ENCODE peak calls at places on chromosomes 11 and 22, in seven cellular contexts. One of them, this sample, is unnamed.
A peak's percentile ranks its signal among the peaks of the same experiment; 100 is the strongest.

GRCh38 chr11:15867886-15868285 is 488.5 kb downstream of the SOX6 start:
- DNase-seq in activated CD8-positive, alpha-beta memory T cell treated with anti-CD3 and anti-CD28 coated beads, Interleukin-2, amount 10 ng/mL, durations not matched to agents 7 days and 5 days: no peak
- DNase-seq in stimulated activated CD4-positive, alpha-beta T cell treated with anti-CD3 and anti-CD28 coated beads, Interleukin-4, amount 100 ng/mL, for 24 hours: no peak
- DNase-seq in GM12891: no peak
- DNase-seq in fibroblast of the aortic adventitia: no peak
- DNase-seq in activated T-helper 1 cell treated with anti-CD3 and anti-CD28 coated beads, Interleukin-2, amount 50 U/mL, for 16 hours: no peak
- DNase-seq in myocyte: no peak
- DNase-seq in this sample: no peak

GRCh38 chr11:65225284-65226102 is 36.3 kb upstream of the POLA2 start:
- DNase-seq in activated CD8-positive, alpha-beta memory T cell treated with anti-CD3 and anti-CD28 coated beads, Interleukin-2, amount 10 ng/mL, durations not matched to agents 7 days and 5 days: peak; percentile 72
- DNase-seq in myocyte: peak; percentile 48
- DNase-seq in GM12891: peak; percentile 69
- DNase-seq in activated T-helper 1 cell treated with anti-CD3 and anti-CD28 coated beads, Interleukin-2, amount 50 U/mL, for 16 hours: peak; percentile 22
- DNase-seq in fibroblast of the aortic adventitia: peak; percentile 68
- DNase-seq in stimulated activated CD4-positive, alpha-beta T cell treated with anti-CD3 and anti-CD28 coated beads, Interleukin-4, amount 100 ng/mL, for 24 hours: peak; percentile 68
- DNase-seq in this sample: peak; percentile 92

GRCh38 chr11:44623716-44624491 is 58.4 kb downstream of the CD82 start:
- DNase-seq in stimulated activated CD4-positive, alpha-beta T cell treated with anti-CD3 and anti-CD28 coated beads, Interleukin-4, amount 100 ng/mL, for 24 hours: no peak
- DNase-seq in GM12891: no peak
- DNase-seq in activated CD8-positive, alpha-beta memory T cell treated with anti-CD3 and anti-CD28 coated beads, Interleukin-2, amount 10 ng/mL, durations not matched to agents 7 days and 5 days: no peak
- DNase-seq in myocyte: peak; percentile 96
- DNase-seq in fibroblast of the aortic adventitia: no peak
- DNase-seq in activated T-helper 1 cell treated with anti-CD3 and anti-CD28 coated beads, Interleukin-2, amount 50 U/mL, for 16 hours: no peak
- DNase-seq in this sample: peak; percentile 22

GRCh38 chr11:128297805-128298204 is 289.6 kb downstream of the ETS1 start:
- DNase-seq in myocyte: no peak
- DNase-seq in fibroblast of the aortic adventitia: peak; percentile 14
- DNase-seq in GM12891: no peak
- DNase-seq in activated T-helper 1 cell treated with anti-CD3 and anti-CD28 coated beads, Interleukin-2, amount 50 U/mL, for 16 hours: no peak
- DNase-seq in activated CD8-positive, alpha-beta memory T cell treated with anti-CD3 and anti-CD28 coated beads, Interleukin-2, amount 10 ng/mL, durations not matched to agents 7 days and 5 days: no peak
- DNase-seq in stimulated activated CD4-positive, alpha-beta T cell treated with anti-CD3 and anti-CD28 coated beads, Interleukin-4, amount 100 ng/mL, for 24 hours: no peak
- DNase-seq in this sample: no peak

GRCh38 chr11:11895672-11896071 is 53.9 kb downstream of the USP47 start:
- DNase-seq in fibroblast of the aortic adventitia: peak; percentile 31
- DNase-seq in GM12891: no peak
- DNase-seq in myocyte: no peak
- DNase-seq in activated CD8-positive, alpha-beta memory T cell treated with anti-CD3 and anti-CD28 coated beads, Interleukin-2, amount 10 ng/mL, durations not matched to agents 7 days and 5 days: no peak
- DNase-seq in activated T-helper 1 cell treated with anti-CD3 and anti-CD28 coated beads, Interleukin-2, amount 50 U/mL, for 16 hours: no peak
- DNase-seq in stimulated activated CD4-positive, alpha-beta T cell treated with anti-CD3 and anti-CD28 coated beads, Interleukin-4, amount 100 ng/mL, for 24 hours: no peak
- DNase-seq in this sample: no peak

GRCh38 chr11:7869467-7869866 is 61.6 kb downstream of the OR10A6 start:
- DNase-seq in stimulated activated CD4-positive, alpha-beta T cell treated with anti-CD3 and anti-CD28 coated beads, Interleukin-4, amount 100 ng/mL, for 24 hours: no peak
- DNase-seq in activated CD8-positive, alpha-beta memory T cell treated with anti-CD3 and anti-CD28 coated beads, Interleukin-2, amount 10 ng/mL, durations not matched to agents 7 days and 5 days: no peak
- DNase-seq in activated T-helper 1 cell treated with anti-CD3 and anti-CD28 coated beads, Interleukin-2, amount 50 U/mL, for 16 hours: no peak
- DNase-seq in GM12891: no peak
- DNase-seq in myocyte: peak; percentile 72
- DNase-seq in fibroblast of the aortic adventitia: peak; percentile 54
- DNase-seq in this sample: no peak

GRCh38 chr22:22061085-22062077 is 78.8 kb upstream of the TOP3B start:
- DNase-seq in GM12891: no peak
- DNase-seq in stimulated activated CD4-positive, alpha-beta T cell treated with anti-CD3 and anti-CD28 coated beads, Interleukin-4, amount 100 ng/mL, for 24 hours: no peak
- DNase-seq in myocyte: peak; percentile 41
- DNase-seq in fibroblast of the aortic adventitia: peak; percentile 85
- DNase-seq in activated CD8-positive, alpha-beta memory T cell treated with anti-CD3 and anti-CD28 coated beads, Interleukin-2, amount 10 ng/mL, durations not matched to agents 7 days and 5 days: no peak
- DNase-seq in activated T-helper 1 cell treated with anti-CD3 and anti-CD28 coated beads, Interleukin-2, amount 50 U/mL, for 16 hours: no peak
- DNase-seq in this sample: no peak

GRCh38 chr22:29480512-29481264 is 670 bp downstream of the NEFH start:
- DNase-seq in activated T-helper 1 cell treated with anti-CD3 and anti-CD28 coated beads, Interleukin-2, amount 50 U/mL, for 16 hours: no peak
- DNase-seq in stimulated activated CD4-positive, alpha-beta T cell treated with anti-CD3 and anti-CD28 coated beads, Interleukin-4, amount 100 ng/mL, for 24 hours: peak; percentile 26
- DNase-seq in myocyte: peak; percentile 60
- DNase-seq in GM12891: no peak
- DNase-seq in activated CD8-positive, alpha-beta memory T cell treated with anti-CD3 and anti-CD28 coated beads, Interleukin-2, amount 10 ng/mL, durations not matched to agents 7 days and 5 days: peak; percentile 73
- DNase-seq in fibroblast of the aortic adventitia: peak; percentile 50
- DNase-seq in this sample: peak; percentile 87

GRCh38 chr11:42772886-42773285 is 538.9 kb upstream of the API5 start:
- DNase-seq in activated T-helper 1 cell treated with anti-CD3 and anti-CD28 coated beads, Interleukin-2, amount 50 U/mL, for 16 hours: no peak
- DNase-seq in GM12891: no peak
- DNase-seq in activated CD8-positive, alpha-beta memory T cell treated with anti-CD3 and anti-CD28 coated beads, Interleukin-2, amount 10 ng/mL, durations not matched to agents 7 days and 5 days: no peak
- DNase-seq in fibroblast of the aortic adventitia: no peak
- DNase-seq in stimulated activated CD4-positive, alpha-beta T cell treated with anti-CD3 and anti-CD28 coated beads, Interleukin-4, amount 100 ng/mL, for 24 hours: no peak
- DNase-seq in myocyte: no peak
- DNase-seq in this sample: no peak

GRCh38 chr11:107257660-107258059 is 200.0 kb downstream of the CWF19L2 start:
- DNase-seq in fibroblast of the aortic adventitia: no peak
- DNase-seq in myocyte: no peak
- DNase-seq in GM12891: no peak
- DNase-seq in activated CD8-positive, alpha-beta memory T cell treated with anti-CD3 and anti-CD28 coated beads, Interleukin-2, amount 10 ng/mL, durations not matched to agents 7 days and 5 days: no peak
- DNase-seq in stimulated activated CD4-positive, alpha-beta T cell treated with anti-CD3 and anti-CD28 coated beads, Interleukin-4, amount 100 ng/mL, for 24 hours: no peak
- DNase-seq in activated T-helper 1 cell treated with anti-CD3 and anti-CD28 coated beads, Interleukin-2, amount 50 U/mL, for 16 hours: no peak
- DNase-seq in this sample: no peak

GRCh38 chr22:50694099-50694498 is 21.5 kb downstream of the SHANK3 start:
- DNase-seq in myocyte: no peak
- DNase-seq in activated CD8-positive, alpha-beta memory T cell treated with anti-CD3 and anti-CD28 coated beads, Interleukin-2, amount 10 ng/mL, durations not matched to agents 7 days and 5 days: peak; percentile 65
- DNase-seq in GM12891: no peak
- DNase-seq in fibroblast of the aortic adventitia: peak; percentile 20
- DNase-seq in activated T-helper 1 cell treated with anti-CD3 and anti-CD28 coated beads, Interleukin-2, amount 50 U/mL, for 16 hours: no peak
- DNase-seq in stimulated activated CD4-positive, alpha-beta T cell treated with anti-CD3 and anti-CD28 coated beads, Interleukin-4, amount 100 ng/mL, for 24 hours: no peak
- DNase-seq in this sample: no peak

GRCh38 chr22:50267591-50268390 is 2.4 kb downstream of the MAPK11 start:
- DNase-seq in myocyte: peak; percentile 35
- DNase-seq in activated CD8-positive, alpha-beta memory T cell treated with anti-CD3 and anti-CD28 coated beads, Interleukin-2, amount 10 ng/mL, durations not matched to agents 7 days and 5 days: peak; percentile 59
- DNase-seq in stimulated activated CD4-positive, alpha-beta T cell treated with anti-CD3 and anti-CD28 coated beads, Interleukin-4, amount 100 ng/mL, for 24 hours: peak; percentile 51
- DNase-seq in GM12891: peak; percentile 83
- DNase-seq in activated T-helper 1 cell treated with anti-CD3 and anti-CD28 coated beads, Interleukin-2, amount 50 U/mL, for 16 hours: no peak
- DNase-seq in fibroblast of the aortic adventitia: peak; percentile 43
- DNase-seq in this sample: peak; percentile 86

GRCh38 chr11:415640-416041 is 842 bp upstream of the SIGIRR start:
- DNase-seq in stimulated activated CD4-positive, alpha-beta T cell treated with anti-CD3 and anti-CD28 coated beads, Interleukin-4, amount 100 ng/mL, for 24 hours: no peak
- DNase-seq in myocyte: no peak
- DNase-seq in activated CD8-positive, alpha-beta memory T cell treated with anti-CD3 and anti-CD28 coated beads, Interleukin-2, amount 10 ng/mL, durations not matched to agents 7 days and 5 days: no peak
- DNase-seq in fibroblast of the aortic adventitia: no peak
- DNase-seq in activated T-helper 1 cell treated with anti-CD3 and anti-CD28 coated beads, Interleukin-2, amount 50 U/mL, for 16 hours: no peak
- DNase-seq in GM12891: no peak
- DNase-seq in this sample: no peak

GRCh38 chr11:46090375-46090774 is 30.9 kb downstream of the PHF21A start:
- DNase-seq in activated CD8-positive, alpha-beta memory T cell treated with anti-CD3 and anti-CD28 coated beads, Interleukin-2, amount 10 ng/mL, durations not matched to agents 7 days and 5 days: no peak
- DNase-seq in stimulated activated CD4-positive, alpha-beta T cell treated with anti-CD3 and anti-CD28 coated beads, Interleukin-4, amount 100 ng/mL, for 24 hours: no peak
- DNase-seq in fibroblast of the aortic adventitia: no peak
- DNase-seq in activated T-helper 1 cell treated with anti-CD3 and anti-CD28 coated beads, Interleukin-2, amount 50 U/mL, for 16 hours: no peak
- DNase-seq in GM12891: no peak
- DNase-seq in myocyte: no peak
- DNase-seq in this sample: no peak

GRCh38 chr22:25062378-25063095 is 110.0 kb downstream of the KIAA1671 start:
- DNase-seq in GM12891: no peak
- DNase-seq in myocyte: no peak
- DNase-seq in activated CD8-positive, alpha-beta memory T cell treated with anti-CD3 and anti-CD28 coated beads, Interleukin-2, amount 10 ng/mL, durations not matched to agents 7 days and 5 days: peak; percentile 85
- DNase-seq in activated T-helper 1 cell treated with anti-CD3 and anti-CD28 coated beads, Interleukin-2, amount 50 U/mL, for 16 hours: peak; percentile 73
- DNase-seq in fibroblast of the aortic adventitia: no peak
- DNase-seq in stimulated activated CD4-positive, alpha-beta T cell treated with anti-CD3 and anti-CD28 coated beads, Interleukin-4, amount 100 ng/mL, for 24 hours: peak; percentile 54
- DNase-seq in this sample: peak; percentile 47

GRCh38 chr11:116544721-116545120 is 228.1 kb downstream of the BUD13 start:
- DNase-seq in stimulated activated CD4-positive, alpha-beta T cell treated with anti-CD3 and anti-CD28 coated beads, Interleukin-4, amount 100 ng/mL, for 24 hours: no peak
- DNase-seq in activated T-helper 1 cell treated with anti-CD3 and anti-CD28 coated beads, Interleukin-2, amount 50 U/mL, for 16 hours: no peak
- DNase-seq in myocyte: no peak
- DNase-seq in activated CD8-positive, alpha-beta memory T cell treated with anti-CD3 and anti-CD28 coated beads, Interleukin-2, amount 10 ng/mL, durations not matched to agents 7 days and 5 days: no peak
- DNase-seq in fibroblast of the aortic adventitia: no peak
- DNase-seq in GM12891: no peak
- DNase-seq in this sample: no peak

GRCh38 chr11:85809881-85810280 is 1.1 kb downstream of the SYTL2 start:
- DNase-seq in GM12891: no peak
- DNase-seq in stimulated activated CD4-positive, alpha-beta T cell treated with anti-CD3 and anti-CD28 coated beads, Interleukin-4, amount 100 ng/mL, for 24 hours: no peak
- DNase-seq in activated T-helper 1 cell treated with anti-CD3 and anti-CD28 coated beads, Interleukin-2, amount 50 U/mL, for 16 hours: no peak
- DNase-seq in activated CD8-positive, alpha-beta memory T cell treated with anti-CD3 and anti-CD28 coated beads, Interleukin-2, amount 10 ng/mL, durations not matched to agents 7 days and 5 days: peak; percentile 67
- DNase-seq in fibroblast of the aortic adventitia: no peak
- DNase-seq in myocyte: peak; percentile 30
- DNase-seq in this sample: peak; percentile 43

GRCh38 chr11:130480166-130480565 is 31.7 kb downstream of the ADAMTS15 start:
- DNase-seq in fibroblast of the aortic adventitia: peak; percentile 95
- DNase-seq in activated CD8-positive, alpha-beta memory T cell treated with anti-CD3 and anti-CD28 coated beads, Interleukin-2, amount 10 ng/mL, durations not matched to agents 7 days and 5 days: no peak
- DNase-seq in activated T-helper 1 cell treated with anti-CD3 and anti-CD28 coated beads, Interleukin-2, amount 50 U/mL, for 16 hours: no peak
- DNase-seq in stimulated activated CD4-positive, alpha-beta T cell treated with anti-CD3 and anti-CD28 coated beads, Interleukin-4, amount 100 ng/mL, for 24 hours: no peak
- DNase-seq in GM12891: no peak
- DNase-seq in myocyte: no peak
- DNase-seq in this sample: no peak

GRCh38 chr22:20237480-20238440 is 30.4 kb downstream of the RTN4R start:
- DNase-seq in fibroblast of the aortic adventitia: no peak
- DNase-seq in stimulated activated CD4-positive, alpha-beta T cell treated with anti-CD3 and anti-CD28 coated beads, Interleukin-4, amount 100 ng/mL, for 24 hours: peak; percentile 10
- DNase-seq in activated T-helper 1 cell treated with anti-CD3 and anti-CD28 coated beads, Interleukin-2, amount 50 U/mL, for 16 hours: no peak
- DNase-seq in GM12891: peak; percentile 72
- DNase-seq in myocyte: no peak
- DNase-seq in activated CD8-positive, alpha-beta memory T cell treated with anti-CD3 and anti-CD28 coated beads, Interleukin-2, amount 10 ng/mL, durations not matched to agents 7 days and 5 days: peak; percentile 77
- DNase-seq in this sample: no peak

GRCh38 chr11:111426615-111427014 is 47.5 kb upstream of the POU2AF1 start:
- DNase-seq in GM12891: no peak
- DNase-seq in activated T-helper 1 cell treated with anti-CD3 and anti-CD28 coated beads, Interleukin-2, amount 50 U/mL, for 16 hours: no peak
- DNase-seq in myocyte: no peak
- DNase-seq in fibroblast of the aortic adventitia: no peak
- DNase-seq in stimulated activated CD4-positive, alpha-beta T cell treated with anti-CD3 and anti-CD28 coated beads, Interleukin-4, amount 100 ng/mL, for 24 hours: no peak
- DNase-seq in activated CD8-positive, alpha-beta memory T cell treated with anti-CD3 and anti-CD28 coated beads, Interleukin-2, amount 10 ng/mL, durations not matched to agents 7 days and 5 days: no peak
- DNase-seq in this sample: no peak

GRCh38 chr11:70876685-70877084 is 375.7 kb downstream of the SHANK2 start:
- DNase-seq in activated T-helper 1 cell treated with anti-CD3 and anti-CD28 coated beads, Interleukin-2, amount 50 U/mL, for 16 hours: no peak
- DNase-seq in stimulated activated CD4-positive, alpha-beta T cell treated with anti-CD3 and anti-CD28 coated beads, Interleukin-4, amount 100 ng/mL, for 24 hours: no peak
- DNase-seq in activated CD8-positive, alpha-beta memory T cell treated with anti-CD3 and anti-CD28 coated beads, Interleukin-2, amount 10 ng/mL, durations not matched to agents 7 days and 5 days: no peak
- DNase-seq in fibroblast of the aortic adventitia: no peak
- DNase-seq in GM12891: no peak
- DNase-seq in myocyte: no peak
- DNase-seq in this sample: no peak

GRCh38 chr11:70078095-70078795 is at the start of gene ANO1:
- DNase-seq in activated CD8-positive, alpha-beta memory T cell treated with anti-CD3 and anti-CD28 coated beads, Interleukin-2, amount 10 ng/mL, durations not matched to agents 7 days and 5 days: no peak
- DNase-seq in fibroblast of the aortic adventitia: no peak
- DNase-seq in activated T-helper 1 cell treated with anti-CD3 and anti-CD28 coated beads, Interleukin-2, amount 50 U/mL, for 16 hours: no peak
- DNase-seq in GM12891: no peak
- DNase-seq in stimulated activated CD4-positive, alpha-beta T cell treated with anti-CD3 and anti-CD28 coated beads, Interleukin-4, amount 100 ng/mL, for 24 hours: no peak
- DNase-seq in myocyte: no peak
- DNase-seq in this sample: peak; percentile 88

GRCh38 chr11:31812392-31813241 is 1.5 kb upstream of the PAX6 start:
- DNase-seq in activated CD8-positive, alpha-beta memory T cell treated with anti-CD3 and anti-CD28 coated beads, Interleukin-2, amount 10 ng/mL, durations not matched to agents 7 days and 5 days: no peak
- DNase-seq in GM12891: no peak
- DNase-seq in fibroblast of the aortic adventitia: no peak
- DNase-seq in stimulated activated CD4-positive, alpha-beta T cell treated with anti-CD3 and anti-CD28 coated beads, Interleukin-4, amount 100 ng/mL, for 24 hours: no peak
- DNase-seq in myocyte: no peak
- DNase-seq in activated T-helper 1 cell treated with anti-CD3 and anti-CD28 coated beads, Interleukin-2, amount 50 U/mL, for 16 hours: no peak
- DNase-seq in this sample: peak; percentile 83

GRCh38 chr11:70456921-70457532 is 58.7 kb downstream of the CTTN start:
- DNase-seq in activated CD8-positive, alpha-beta memory T cell treated with anti-CD3 and anti-CD28 coated beads, Interleukin-2, amount 10 ng/mL, durations not matched to agents 7 days and 5 days: no peak
- DNase-seq in GM12891: no peak
- DNase-seq in fibroblast of the aortic adventitia: peak; percentile 63
- DNase-seq in myocyte: peak; percentile 73
- DNase-seq in activated T-helper 1 cell treated with anti-CD3 and anti-CD28 coated beads, Interleukin-2, amount 50 U/mL, for 16 hours: no peak
- DNase-seq in stimulated activated CD4-positive, alpha-beta T cell treated with anti-CD3 and anti-CD28 coated beads, Interleukin-4, amount 100 ng/mL, for 24 hours: no peak
- DNase-seq in this sample: no peak

GRCh38 chr11:75509201-75509600 is 16.5 kb downstream of the GDPD5 start:
- DNase-seq in activated T-helper 1 cell treated with anti-CD3 and anti-CD28 coated beads, Interleukin-2, amount 50 U/mL, for 16 hours: no peak
- DNase-seq in stimulated activated CD4-positive, alpha-beta T cell treated with anti-CD3 and anti-CD28 coated beads, Interleukin-4, amount 100 ng/mL, for 24 hours: no peak
- DNase-seq in GM12891: no peak
- DNase-seq in myocyte: no peak
- DNase-seq in fibroblast of the aortic adventitia: no peak
- DNase-seq in activated CD8-positive, alpha-beta memory T cell treated with anti-CD3 and anti-CD28 coated beads, Interleukin-2, amount 10 ng/mL, durations not matched to agents 7 days and 5 days: no peak
- DNase-seq in this sample: no peak

GRCh38 chr11:17383466-17383865 is 5.0 kb downstream of the KCNJ11 start:
- DNase-seq in stimulated activated CD4-positive, alpha-beta T cell treated with anti-CD3 and anti-CD28 coated beads, Interleukin-4, amount 100 ng/mL, for 24 hours: no peak
- DNase-seq in GM12891: no peak
- DNase-seq in activated CD8-positive, alpha-beta memory T cell treated with anti-CD3 and anti-CD28 coated beads, Interleukin-2, amount 10 ng/mL, durations not matched to agents 7 days and 5 days: no peak
- DNase-seq in fibroblast of the aortic adventitia: peak; percentile 13
- DNase-seq in myocyte: no peak
- DNase-seq in activated T-helper 1 cell treated with anti-CD3 and anti-CD28 coated beads, Interleukin-2, amount 50 U/mL, for 16 hours: no peak
- DNase-seq in this sample: no peak

GRCh38 chr11:10413268-10413667 is 41.8 kb upstream of the AMPD3 start:
- DNase-seq in GM12891: no peak
- DNase-seq in activated T-helper 1 cell treated with anti-CD3 and anti-CD28 coated beads, Interleukin-2, amount 50 U/mL, for 16 hours: no peak
- DNase-seq in stimulated activated CD4-positive, alpha-beta T cell treated with anti-CD3 and anti-CD28 coated beads, Interleukin-4, amount 100 ng/mL, for 24 hours: peak; percentile 45
- DNase-seq in fibroblast of the aortic adventitia: no peak
- DNase-seq in myocyte: peak; percentile 60
- DNase-seq in activated CD8-positive, alpha-beta memory T cell treated with anti-CD3 and anti-CD28 coated beads, Interleukin-2, amount 10 ng/mL, durations not matched to agents 7 days and 5 days: peak; percentile 71
- DNase-seq in this sample: no peak

GRCh38 chr11:114399903-114400221 is 449 bp downstream of the C11orf71 start:
- DNase-seq in myocyte: no peak
- DNase-seq in fibroblast of the aortic adventitia: no peak
- DNase-seq in stimulated activated CD4-positive, alpha-beta T cell treated with anti-CD3 and anti-CD28 coated beads, Interleukin-4, amount 100 ng/mL, for 24 hours: no peak
- DNase-seq in activated T-helper 1 cell treated with anti-CD3 and anti-CD28 coated beads, Interleukin-2, amount 50 U/mL, for 16 hours: no peak
- DNase-seq in GM12891: no peak
- DNase-seq in activated CD8-positive, alpha-beta memory T cell treated with anti-CD3 and anti-CD28 coated beads, Interleukin-2, amount 10 ng/mL, durations not matched to agents 7 days and 5 days: no peak
- DNase-seq in this sample: peak; percentile 78

GRCh38 chr22:22709719-22710445 is 65.5 kb downstream of the GGTLC2 start:
- DNase-seq in myocyte: no peak
- DNase-seq in activated CD8-positive, alpha-beta memory T cell treated with anti-CD3 and anti-CD28 coated beads, Interleukin-2, amount 10 ng/mL, durations not matched to agents 7 days and 5 days: peak; percentile 42
- DNase-seq in stimulated activated CD4-positive, alpha-beta T cell treated with anti-CD3 and anti-CD28 coated beads, Interleukin-4, amount 100 ng/mL, for 24 hours: no peak
- DNase-seq in fibroblast of the aortic adventitia: no peak
- DNase-seq in activated T-helper 1 cell treated with anti-CD3 and anti-CD28 coated beads, Interleukin-2, amount 50 U/mL, for 16 hours: no peak
- DNase-seq in GM12891: no peak
- DNase-seq in this sample: peak; percentile 83

GRCh38 chr11:326842-327580 is 6.4 kb upstream of the IFITM3 start:
- DNase-seq in fibroblast of the aortic adventitia: peak; percentile 58
- DNase-seq in GM12891: peak; percentile 71
- DNase-seq in activated CD8-positive, alpha-beta memory T cell treated with anti-CD3 and anti-CD28 coated beads, Interleukin-2, amount 10 ng/mL, durations not matched to agents 7 days and 5 days: peak; percentile 90
- DNase-seq in activated T-helper 1 cell treated with anti-CD3 and anti-CD28 coated beads, Interleukin-2, amount 50 U/mL, for 16 hours: no peak
- DNase-seq in stimulated activated CD4-positive, alpha-beta T cell treated with anti-CD3 and anti-CD28 coated beads, Interleukin-4, amount 100 ng/mL, for 24 hours: peak; percentile 64
- DNase-seq in myocyte: peak; percentile 17
- DNase-seq in this sample: peak; percentile 35